ENCODE peak calls at places on chromosomes 4 and X, in four cellular contexts. One of them, this sample, is unnamed.
A peak's percentile ranks its signal among the peaks of the same experiment; 100 is the strongest.

GRCh38 chrX:29824176-29824906 is 391.0 kb upstream of the MAGEB2 start:
- DNase-seq in GM20000: no peak
- DNase-seq in type B pancreatic cell: no peak
- DNase-seq in brain microvascular endothelial cell: no peak
- DNase-seq in this sample: no peak

GRCh38 chrX:68918202-68918601 is 89.4 kb downstream of the EFNB1 start:
- DNase-seq in GM20000: no peak
- DNase-seq in type B pancreatic cell: no peak
- DNase-seq in brain microvascular endothelial cell: no peak
- DNase-seq in this sample: no peak

GRCh38 chr4:179097741-179098140 is 1655.5 kb upstream of the AGA start:
- DNase-seq in GM20000: no peak
- DNase-seq in type B pancreatic cell: no peak
- DNase-seq in brain microvascular endothelial cell: no peak
- DNase-seq in this sample: no peak

GRCh38 chr4:109406337-109406931 is 27.2 kb upstream of the SEC24B start:
- DNase-seq in GM20000: peak; percentile 37
- DNase-seq in type B pancreatic cell: no peak
- DNase-seq in brain microvascular endothelial cell: peak; percentile 54
- DNase-seq in this sample: no peak

GRCh38 chr4:150009533-150009932 is 68.7 kb upstream of the DCLK2 start:
- DNase-seq in GM20000: no peak
- DNase-seq in type B pancreatic cell: no peak
- DNase-seq in brain microvascular endothelial cell: no peak
- DNase-seq in this sample: no peak

GRCh38 chr4:87179751-87180150 is 40.7 kb downstream of the KLHL8 start:
- DNase-seq in GM20000: no peak
- DNase-seq in type B pancreatic cell: no peak
- DNase-seq in brain microvascular endothelial cell: peak; percentile 17
- DNase-seq in this sample: no peak

GRCh38 chr4:149889976-149890375 is 74.3 kb upstream of the IQCM start:
- DNase-seq in GM20000: no peak
- DNase-seq in type B pancreatic cell: no peak
- DNase-seq in brain microvascular endothelial cell: no peak
- DNase-seq in this sample: no peak

GRCh38 chr4:88138561-88138960 is 19.9 kb downstream of the ABCG2 start:
- DNase-seq in GM20000: no peak
- DNase-seq in type B pancreatic cell: no peak
- DNase-seq in brain microvascular endothelial cell: peak; percentile 59
- DNase-seq in this sample: no peak

GRCh38 chrX:29659911-29660310 is 555.5 kb upstream of the MAGEB2 start:
- DNase-seq in GM20000: no peak
- DNase-seq in type B pancreatic cell: no peak
- DNase-seq in brain microvascular endothelial cell: no peak
- DNase-seq in this sample: no peak

GRCh38 chr4:184417802-184418511 is 56.4 kb downstream of the IRF2 start:
- DNase-seq in GM20000: peak; percentile 68
- DNase-seq in type B pancreatic cell: no peak
- DNase-seq in brain microvascular endothelial cell: peak; percentile 58
- DNase-seq in this sample: no peak

GRCh38 chr4:114364857-114365256 is 233.8 kb upstream of the UGT8 start:
- DNase-seq in GM20000: no peak
- DNase-seq in type B pancreatic cell: no peak
- DNase-seq in brain microvascular endothelial cell: peak; percentile 90
- DNase-seq in this sample: no peak

GRCh38 chrX:27439771-27440170 is 23.4 kb downstream of the PPP4R3C start:
- DNase-seq in GM20000: no peak
- DNase-seq in type B pancreatic cell: no peak
- DNase-seq in brain microvascular endothelial cell: no peak
- DNase-seq in this sample: no peak

GRCh38 chr4:122015203-122015602 is 63.3 kb upstream of the TRPC3 start:
- DNase-seq in GM20000: no peak
- DNase-seq in type B pancreatic cell: no peak
- DNase-seq in brain microvascular endothelial cell: no peak
- DNase-seq in this sample: no peak

GRCh38 chrX:110081740-110082139 is 78.8 kb downstream of the TMEM164 start:
- DNase-seq in GM20000: no peak
- DNase-seq in type B pancreatic cell: no peak
- DNase-seq in brain microvascular endothelial cell: peak; percentile 23
- DNase-seq in this sample: no peak

GRCh38 chrX:129653985-129654651 is 638 bp downstream of the APLN start:
- DNase-seq in GM20000: peak; percentile 36
- DNase-seq in type B pancreatic cell: no peak
- DNase-seq in brain microvascular endothelial cell: no peak
- DNase-seq in this sample: no peak

GRCh38 chr4:101191302-101192098 is 155.8 kb downstream of the PPP3CA start:
- DNase-seq in GM20000: no peak
- DNase-seq in type B pancreatic cell: no peak
- DNase-seq in brain microvascular endothelial cell: peak; percentile 77
- DNase-seq in this sample: peak; percentile 60

GRCh38 chr4:153651961-153652784 is 31.9 kb upstream of the TLR2 start:
- DNase-seq in GM20000: no peak
- DNase-seq in type B pancreatic cell: no peak
- DNase-seq in brain microvascular endothelial cell: peak; percentile 50
- DNase-seq in this sample: no peak

GRCh38 chrX:101385026-101385684 is 836 bp downstream of the BTK start:
- DNase-seq in GM20000: no peak
- DNase-seq in type B pancreatic cell: no peak
- DNase-seq in brain microvascular endothelial cell: no peak
- DNase-seq in this sample: no peak

GRCh38 chr4:15007201-15007600 is 4.9 kb downstream of the CPEB2 start:
- DNase-seq in GM20000: no peak
- DNase-seq in type B pancreatic cell: no peak
- DNase-seq in brain microvascular endothelial cell: no peak
- DNase-seq in this sample: no peak

GRCh38 chr4:80199004-80199579 is 1.8 kb downstream of the PRDM8 start:
- DNase-seq in GM20000: peak; percentile 9
- DNase-seq in type B pancreatic cell: no peak
- DNase-seq in brain microvascular endothelial cell: no peak
- DNase-seq in this sample: no peak

GRCh38 chrX:112120737-112121136 is 38.2 kb upstream of the TRPC5 start:
- DNase-seq in GM20000: no peak
- DNase-seq in type B pancreatic cell: no peak
- DNase-seq in brain microvascular endothelial cell: no peak
- DNase-seq in this sample: no peak

GRCh38 chrX:68938244-68939004 is 109.6 kb downstream of the EFNB1 start:
- DNase-seq in GM20000: no peak
- DNase-seq in type B pancreatic cell: peak; percentile 20
- DNase-seq in brain microvascular endothelial cell: no peak
- DNase-seq in this sample: no peak

GRCh38 chr4:113784497-113785254 is 23.1 kb upstream of the CAMK2D start:
- DNase-seq in GM20000: no peak
- DNase-seq in type B pancreatic cell: no peak
- DNase-seq in brain microvascular endothelial cell: peak; percentile 92
- DNase-seq in this sample: no peak

GRCh38 chr4:84215218-84215617 is 283.9 kb downstream of the NKX6-1 start:
- DNase-seq in GM20000: no peak
- DNase-seq in type B pancreatic cell: no peak
- DNase-seq in brain microvascular endothelial cell: no peak
- DNase-seq in this sample: no peak

GRCh38 chr4:146359771-146360170 is 145.4 kb downstream of the REELD1 start:
- DNase-seq in GM20000: no peak
- DNase-seq in type B pancreatic cell: no peak
- DNase-seq in brain microvascular endothelial cell: no peak
- DNase-seq in this sample: no peak

GRCh38 chr4:48360285-48360965 is 19.1 kb downstream of the SLAIN2 start:
- DNase-seq in GM20000: no peak
- DNase-seq in type B pancreatic cell: no peak
- DNase-seq in brain microvascular endothelial cell: peak; percentile 85
- DNase-seq in this sample: no peak

GRCh38 chr4:15234585-15235126 is 193.2 kb upstream of the C1QTNF7 start:
- DNase-seq in GM20000: no peak
- DNase-seq in type B pancreatic cell: no peak
- DNase-seq in brain microvascular endothelial cell: peak; percentile 87
- DNase-seq in this sample: no peak

GRCh38 chrX:128287693-128288092 is 235.5 kb upstream of the ACTRT1 start:
- DNase-seq in GM20000: no peak
- DNase-seq in type B pancreatic cell: no peak
- DNase-seq in brain microvascular endothelial cell: no peak
- DNase-seq in this sample: no peak

GRCh38 chrX:153651540-153652079 is 4.6 kb downstream of the DUSP9 start:
- DNase-seq in GM20000: peak; percentile 44
- DNase-seq in type B pancreatic cell: no peak
- DNase-seq in brain microvascular endothelial cell: no peak
- DNase-seq in this sample: no peak

GRCh38 chr4:185921583-185922555 is 109.9 kb upstream of the SORBS2 start:
- DNase-seq in GM20000: no peak
- DNase-seq in type B pancreatic cell: no peak
- DNase-seq in brain microvascular endothelial cell: peak; percentile 63
- DNase-seq in this sample: no peak

GRCh38 chr4:7364979-7365378 is 69.8 kb downstream of the PSAPL1 start:
- DNase-seq in GM20000: no peak
- DNase-seq in type B pancreatic cell: no peak
- DNase-seq in brain microvascular endothelial cell: no peak
- DNase-seq in this sample: peak; percentile 70

GRCh38 chr4:3267576-3268394 is 18.8 kb downstream of the MSANTD1 start:
- DNase-seq in GM20000: no peak
- DNase-seq in type B pancreatic cell: no peak
- DNase-seq in brain microvascular endothelial cell: no peak
- DNase-seq in this sample: no peak

GRCh38 chrX:107574054-107574683 is 54.1 kb upstream of the PRPS1 start:
- DNase-seq in GM20000: no peak
- DNase-seq in type B pancreatic cell: no peak
- DNase-seq in brain microvascular endothelial cell: peak; percentile 38
- DNase-seq in this sample: no peak

GRCh38 chr4:159175989-159176375 is 73.1 kb downstream of the RAPGEF2 start:
- DNase-seq in GM20000: no peak
- DNase-seq in type B pancreatic cell: no peak
- DNase-seq in brain microvascular endothelial cell: no peak
- DNase-seq in this sample: no peak

DNA sequence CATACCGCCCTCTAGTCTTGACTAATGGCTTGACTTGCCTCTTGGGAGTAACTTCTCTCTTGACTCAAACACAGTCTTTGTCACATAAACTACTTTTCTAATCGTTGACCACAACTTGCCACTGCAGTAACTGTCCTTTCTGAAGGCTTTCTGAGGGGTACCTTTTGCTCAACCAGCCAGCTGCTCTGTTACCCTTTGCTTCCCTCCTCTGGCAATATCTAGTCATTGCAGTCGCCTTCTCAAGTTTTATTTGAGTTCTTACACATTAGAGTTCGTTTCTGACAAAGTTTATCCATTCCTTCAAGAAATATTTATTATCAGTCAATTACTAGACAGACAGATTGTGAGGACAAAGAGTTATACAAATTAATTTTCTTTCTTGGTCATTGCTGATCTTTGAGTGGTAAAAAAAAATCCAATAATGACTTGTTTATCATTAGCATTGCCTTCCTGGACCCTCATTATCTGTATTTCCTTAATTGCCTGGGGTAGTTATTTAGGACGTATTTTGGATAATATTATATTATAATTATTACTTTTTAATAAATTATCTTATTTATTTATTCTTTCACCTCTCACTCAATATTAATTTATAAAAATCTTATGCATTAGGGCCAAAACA is 506.8 kb upstream of the PCDH10 start:
- DNase-seq in GM20000: peak; percentile 27
- DNase-seq in type B pancreatic cell: no peak
- DNase-seq in brain microvascular endothelial cell: peak; percentile 22
- DNase-seq in this sample: no peak
- TF ChIP-seq CTCF in GM20000: peak; percentile 54
- TF ChIP-seq CTCF in type B pancreatic cell: peak; percentile 92
- TF ChIP-seq CTCF in brain microvascular endothelial cell: peak; percentile 85
- TF ChIP-seq CTCF in this sample: peak; percentile 4

DNA sequence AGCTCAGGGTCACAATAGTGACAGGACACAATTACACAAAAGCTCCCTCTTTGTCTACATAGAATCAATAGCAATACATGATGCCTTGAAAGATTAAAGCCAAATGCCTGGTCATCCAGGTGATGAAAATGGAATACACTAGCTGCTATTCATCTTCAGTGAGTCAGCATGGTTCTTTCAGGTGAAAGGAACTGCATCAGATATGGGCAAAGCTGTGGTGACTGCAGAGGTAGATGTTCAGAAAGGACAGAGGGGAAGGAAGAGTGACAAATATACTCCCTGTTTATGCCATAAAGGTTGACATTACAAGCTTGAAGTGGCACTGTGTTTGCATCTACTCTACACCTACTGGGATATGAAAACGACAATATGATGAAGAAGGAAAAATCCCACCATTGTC is 20.0 kb upstream of the FTHL17 start:
- DNase-seq in GM20000: no peak
- DNase-seq in type B pancreatic cell: no peak
- DNase-seq in brain microvascular endothelial cell: no peak
- DNase-seq in this sample: no peak
- TF ChIP-seq CTCF in GM20000: no peak
- TF ChIP-seq CTCF in type B pancreatic cell: no peak
- TF ChIP-seq CTCF in brain microvascular endothelial cell: no peak
- TF ChIP-seq CTCF in this sample: no peak

DNA sequence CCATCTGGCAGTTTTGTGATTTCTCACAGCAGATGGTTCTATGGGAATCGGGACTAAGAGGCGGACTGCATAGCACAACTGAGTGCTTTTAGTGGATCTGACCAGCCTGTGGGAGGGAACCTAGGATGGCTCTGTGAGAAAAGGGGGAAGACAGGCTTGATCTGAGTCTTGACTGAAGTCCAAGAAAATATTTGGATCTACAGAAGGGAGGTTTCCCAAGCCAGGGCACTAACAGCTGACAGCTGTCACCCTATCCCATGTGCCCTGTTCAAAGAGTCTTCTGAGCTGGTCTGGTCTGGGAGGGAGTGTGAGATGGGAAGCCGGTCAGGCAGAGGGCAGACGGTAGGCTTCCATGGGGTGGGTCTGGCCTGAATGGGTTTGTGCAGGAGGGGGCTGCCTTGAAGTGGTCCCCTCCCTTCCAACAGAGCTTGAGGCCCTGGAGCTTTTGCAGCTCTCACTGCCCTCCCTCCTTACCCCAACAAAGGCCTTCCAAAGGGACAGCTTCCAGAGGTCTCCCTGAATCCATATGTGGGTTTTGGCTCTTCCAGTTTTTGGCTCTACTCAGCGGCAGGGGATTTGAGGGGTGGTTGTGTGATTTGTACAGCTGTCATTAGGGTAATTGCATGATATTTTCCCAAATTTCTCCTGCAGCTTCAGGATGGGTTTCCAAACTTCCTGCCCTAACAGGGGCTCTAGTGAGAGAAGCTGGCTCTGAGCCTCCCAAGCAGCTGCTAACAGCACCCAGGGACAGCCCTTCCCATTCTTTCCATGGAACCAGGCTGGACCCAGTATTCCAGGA is 643.7 kb downstream of the BCOR start:
- DNase-seq in GM20000: no peak
- DNase-seq in type B pancreatic cell: no peak
- DNase-seq in brain microvascular endothelial cell: no peak
- DNase-seq in this sample: no peak
- TF ChIP-seq CTCF in GM20000: no peak
- TF ChIP-seq CTCF in type B pancreatic cell: no peak
- TF ChIP-seq CTCF in brain microvascular endothelial cell: no peak
- TF ChIP-seq CTCF in this sample: no peak

GRCh38 chr4:73257242-73257994 is 1.2 kb downstream of the ANKRD17 start:
- DNase-seq in GM20000: peak; percentile 59
- DNase-seq in type B pancreatic cell: no peak
- DNase-seq in brain microvascular endothelial cell: peak; percentile 92
- DNase-seq in this sample: peak; percentile 73

GRCh38 chr4:73259552-73260140 is 1.0 kb upstream of the ANKRD17 start:
- DNase-seq in GM20000: peak; percentile 11
- DNase-seq in type B pancreatic cell: no peak
- DNase-seq in brain microvascular endothelial cell: peak; percentile 24
- DNase-seq in this sample: no peak

GRCh38 chr4:73257995-73258667 is 467 bp downstream of the ANKRD17 start:
- DNase-seq in GM20000: no peak
- DNase-seq in type B pancreatic cell: no peak
- DNase-seq in brain microvascular endothelial cell: peak; percentile 2
- DNase-seq in this sample: peak; percentile 29

GRCh38 chr4:73258668-73259551 is at the start of gene ANKRD17:
- DNase-seq in GM20000: peak; percentile 89
- DNase-seq in type B pancreatic cell: peak; percentile 96
- DNase-seq in brain microvascular endothelial cell: peak; percentile 94
- DNase-seq in this sample: peak; percentile 94
- TF ChIP-seq CTCF in GM20000: no peak
- TF ChIP-seq CTCF in type B pancreatic cell: peak; percentile 37
- TF ChIP-seq CTCF in brain microvascular endothelial cell: peak; percentile 27
- TF ChIP-seq CTCF in this sample: no peak

This sample was measured in lung.